ENCODE peak calls at places on chromosomes 1 and 21, in five cellular contexts. J is IMR-90, P is mesendoderm, Z is H1, Y is mesenchymal stem cell. L is an unnamed sample.

GRCh38 chr1:159867322-159868064 is 5.0 kb upstream of the VSIG8 start:
- DNase-seq in J (no peak), P (peak), Z (no peak), Y (peak), L (no peak)

GRCh38 chr1:107430540-107431228 is 289.8 kb downstream of the NTNG1 start:
- DNase-seq in J (peak), P (peak), Z (no peak), Y (peak), L (peak)

GRCh38 chr1:201713093-201713810 is 115.7 kb upstream of the IPO9 start:
- DNase-seq in J (peak), P (peak), Z (no peak), Y (peak), L (peak)

GRCh38 chr1:29196863-29197589 is 15.3 kb upstream of the SRSF4 start:
- DNase-seq in J (peak), P (peak), Z (no peak), Y (peak), L (peak)

GRCh38 chr1:54054438-54054749 is 986 bp downstream of the TCEANC2 start:
- DNase-seq in J (no peak), P (peak), Z (no peak), Y (no peak), L (no peak)

GRCh38 chr1:156602557-156602993 is 1.3 kb upstream of the GPATCH4 start:
- DNase-seq in J (no peak), P (peak), Z (no peak), Y (no peak), L (no peak)

GRCh38 chr1:190444464-190444863 is 33.2 kb downstream of the BRINP3 start:
- DNase-seq in J (no peak), P (peak), Z (no peak), Y (no peak), L (no peak)

GRCh38 chr21:45802425-45802824 is 158.9 kb downstream of the PCBP3 start:
- DNase-seq in J (no peak), P (no peak), Z (no peak), Y (no peak), L (no peak)

GRCh38 chr1:156760092-156760795 is 7.1 kb upstream of the PRCC start:
- DNase-seq in J (no peak), P (no peak), Z (no peak), Y (no peak), L (no peak)

GRCh38 chr1:51423098-51423821 is 92.9 kb upstream of the TTC39A start:
- DNase-seq in J (peak), P (peak), Z (no peak), Y (peak), L (no peak)

GRCh38 chr1:223635236-223635635 is 30.3 kb downstream of the CAPN8 start:
- DNase-seq in J (no peak), P (no peak), Z (no peak), Y (no peak), L (no peak)

GRCh38 chr1:214233856-214234634 is 46.9 kb upstream of the SMYD2 start:
- DNase-seq in J (no peak), P (no peak), Z (no peak), Y (no peak), L (no peak)

GRCh38 chr21:33259428-33259827 is 6.7 kb upstream of the IL10RB start:
- DNase-seq in J (peak), P (no peak), Z (no peak), Y (peak), L (no peak)

GRCh38 chr21:45670731-45671130 is 27.2 kb downstream of the PCBP3 start:
- DNase-seq in J (no peak), P (no peak), Z (no peak), Y (no peak), L (no peak)

GRCh38 chr1:210600421-210601195 is 271.9 kb downstream of the HHAT start:
- DNase-seq in J (peak), P (no peak), Z (no peak), Y (no peak), L (no peak)

GRCh38 chr1:31957701-31958674 is 19.8 kb upstream of the PTP4A2 start:
- DNase-seq in J (no peak), P (no peak), Z (no peak), Y (no peak), L (no peak)

GRCh38 chr1:75135829-75136142 is 1.6 kb downstream of the LHX8 start:
- DNase-seq in J (no peak), P (peak), Z (no peak), Y (no peak), L (no peak)

GRCh38 chr1:101291562-101292035 is 54.8 kb downstream of the S1PR1 start:
- DNase-seq in J (peak), P (peak), Z (no peak), Y (peak), L (no peak)

GRCh38 chr1:47471163-47471562 is 33.3 kb downstream of the FOXD2 start:
- DNase-seq in J (no peak), P (no peak), Z (no peak), Y (no peak), L (no peak)

GRCh38 chr1:103516283-103516682 is 9.2 kb upstream of the RNPC3 start:
- DNase-seq in J (no peak), P (no peak), Z (no peak), Y (no peak), L (no peak)

GRCh38 chr1:227364657-227365056 is 46.4 kb upstream of the CDC42BPA start:
- DNase-seq in J (no peak), P (no peak), Z (no peak), Y (no peak), L (no peak)

GRCh38 chr1:99727575-99728190 is 38.8 kb downstream of the FRRS1 start:
- DNase-seq in J (peak), P (peak), Z (no peak), Y (peak), L (no peak)

GRCh38 chr1:91884459-91885290 is 1.3 kb downstream of the TGFBR3 start:
- DNase-seq in J (peak), P (peak), Z (no peak), Y (peak), L (peak)

GRCh38 chr1:236747311-236747956 is 47.7 kb upstream of the MTR start:
- DNase-seq in J (no peak), P (no peak), Z (no peak), Y (no peak), L (no peak)

GRCh38 chr21:42108554-42108885 is 37.4 kb downstream of the UMODL1 start:
- DNase-seq in J (no peak), P (no peak), Z (no peak), Y (no peak), L (peak)
- H3K4me3 ChIP-seq in J (no peak), P (no peak), Z (no peak), Y (no peak), L (no peak)

DNA sequence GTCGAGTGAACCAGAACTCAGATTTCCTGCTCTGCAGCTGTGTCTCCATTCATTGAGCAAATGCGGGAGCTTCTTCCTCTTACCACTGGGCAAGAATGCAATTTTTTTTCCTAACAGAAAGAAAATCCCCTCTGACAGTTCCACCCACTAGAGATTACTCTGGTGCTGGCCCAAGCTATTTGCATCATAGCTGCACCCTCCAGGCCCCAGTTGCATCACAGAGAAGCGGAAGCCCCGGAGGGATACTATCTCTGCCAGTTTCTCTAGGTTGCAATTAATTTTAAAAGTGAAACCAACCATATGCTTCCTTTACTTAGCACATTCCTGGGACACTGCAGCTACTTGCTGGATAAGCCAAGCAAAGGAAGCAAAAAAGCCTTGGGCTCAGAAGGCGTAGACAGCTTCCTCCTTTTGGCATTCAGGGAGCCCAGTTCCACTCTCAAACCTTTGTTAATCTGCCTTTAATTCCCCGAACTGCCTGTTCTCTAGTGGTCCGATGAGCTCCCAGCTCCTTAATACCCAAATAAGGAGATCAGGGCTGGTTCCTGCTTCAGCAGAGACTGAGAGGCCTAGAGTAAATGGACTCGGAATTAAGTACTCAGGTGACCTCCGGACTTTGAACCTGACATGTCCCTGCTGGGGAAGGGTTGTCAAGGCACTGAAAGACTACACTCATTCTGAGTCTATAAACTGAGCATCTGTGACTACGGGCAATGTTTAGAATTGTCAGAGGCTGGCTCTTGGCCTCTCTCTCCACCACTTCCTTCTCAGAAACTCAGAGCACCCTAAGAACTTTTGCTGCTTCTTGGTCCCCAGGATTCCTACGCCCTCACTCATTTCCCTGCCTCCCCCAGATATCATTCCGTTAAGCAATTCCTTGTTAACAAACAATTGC is 72.5 kb upstream of the TNFSF18 start:
- DNase-seq in J (peak), P (peak), Z (peak), Y (peak), L (peak)
- H2BK120ac ChIP-seq in J (peak), P (no peak), Z (peak), Y (peak), L (no peak)

DNA sequence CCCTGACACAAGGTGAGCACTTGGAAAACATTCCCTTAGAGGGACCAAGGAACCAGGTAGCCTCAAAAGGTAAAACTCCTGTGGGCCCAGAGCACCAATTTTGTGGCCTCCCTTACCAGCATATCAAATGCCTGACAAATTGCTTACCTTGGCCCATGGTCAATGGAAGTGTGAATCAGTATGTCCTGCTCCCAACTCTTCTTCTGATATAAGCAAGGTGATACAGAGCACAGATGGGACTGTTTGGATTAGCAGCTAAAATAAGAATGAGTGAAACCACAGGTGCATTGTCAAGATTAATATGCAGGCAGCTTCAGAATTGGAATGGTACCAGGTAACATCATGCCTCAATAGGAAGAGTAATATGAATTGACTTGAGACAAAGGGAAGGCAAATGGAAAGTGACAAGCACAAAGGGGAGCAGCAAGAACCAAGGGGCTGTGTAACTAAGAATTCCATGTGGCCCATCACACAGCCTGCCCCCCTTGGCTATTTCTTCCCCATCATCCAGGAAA is 156.8 kb upstream of the KCND3 start:
- DNase-seq in J (no peak), P (no peak), Z (no peak), Y (no peak), L (no peak)
- H3K4me3 ChIP-seq in J (no peak), P (no peak), Z (no peak), Y (no peak), L (no peak)

GRCh38 chr21:42234026-42234425 is 15.1 kb downstream of the ABCG1 start:
- DNase-seq in J (no peak), P (peak), Z (no peak), Y (no peak), L (no peak)
- H2BK120ac ChIP-seq in J (peak), P (no peak), Z (no peak), Y (no peak), L (no peak)